ENCODE peak calls at places on chromosome 7, in five cellular contexts. One of them, this sample, is unnamed.

GRCh38 chr7:157409753-157410727 is 73.2 kb downstream of the DNAJB6 start:
- DNase-seq in sigmoid colon: no peak
- DNase-seq in foreskin fibroblast: no peak
- DNase-seq in B cell: no peak
- DNase-seq in cardiac muscle cell: no peak
- DNase-seq in this sample: no peak

GRCh38 chr7:18016547-18017444 is 10.8 kb downstream of the PRPS1L1 start:
- DNase-seq in foreskin fibroblast: no peak
- DNase-seq in cardiac muscle cell: no peak
- DNase-seq in B cell: no peak
- DNase-seq in sigmoid colon: no peak
- DNase-seq in this sample: no peak

GRCh38 chr7:78326870-78327269 is 528.3 kb downstream of the PHTF2 start:
- DNase-seq in B cell: no peak
- DNase-seq in cardiac muscle cell: no peak
- DNase-seq in foreskin fibroblast: peak
- DNase-seq in sigmoid colon: no peak
- DNase-seq in this sample: no peak

GRCh38 chr7:127021019-127021738 is 231.6 kb downstream of the GRM8 start:
- DNase-seq in foreskin fibroblast: no peak
- DNase-seq in B cell: no peak
- DNase-seq in cardiac muscle cell: no peak
- DNase-seq in sigmoid colon: no peak
- DNase-seq in this sample: no peak

GRCh38 chr7:128084896-128085608 is 53.8 kb upstream of the LRRC4 start:
- DNase-seq in foreskin fibroblast: peak
- DNase-seq in cardiac muscle cell: peak
- DNase-seq in B cell: no peak
- DNase-seq in sigmoid colon: no peak
- DNase-seq in this sample: peak

GRCh38 chr7:95527033-95527775 is 41.5 kb downstream of the ASB4 start:
- DNase-seq in foreskin fibroblast: peak
- DNase-seq in B cell: peak
- DNase-seq in cardiac muscle cell: peak
- DNase-seq in sigmoid colon: peak
- DNase-seq in this sample: peak

GRCh38 chr7:32163141-32163806 is 93.1 kb upstream of the PDE1C start:
- DNase-seq in B cell: no peak
- DNase-seq in cardiac muscle cell: no peak
- DNase-seq in foreskin fibroblast: peak
- DNase-seq in sigmoid colon: peak
- DNase-seq in this sample: peak

GRCh38 chr7:123607423-123607975 is 5.9 kb downstream of the ASB15 start:
- DNase-seq in cardiac muscle cell: no peak
- DNase-seq in B cell: no peak
- DNase-seq in foreskin fibroblast: no peak
- DNase-seq in sigmoid colon: no peak
- DNase-seq in this sample: no peak

GRCh38 chr7:70585071-70585470 is 546.9 kb upstream of the GALNT17 start:
- DNase-seq in sigmoid colon: no peak
- DNase-seq in cardiac muscle cell: no peak
- DNase-seq in foreskin fibroblast: no peak
- DNase-seq in B cell: no peak
- DNase-seq in this sample: no peak

GRCh38 chr7:84946549-84946948 is 240.3 kb downstream of the SEMA3D start:
- DNase-seq in sigmoid colon: no peak
- DNase-seq in cardiac muscle cell: no peak
- DNase-seq in B cell: no peak
- DNase-seq in foreskin fibroblast: no peak
- DNase-seq in this sample: no peak

GRCh38 chr7:158284121-158284520 is 303.5 kb downstream of the PTPRN2 start:
- DNase-seq in sigmoid colon: peak
- DNase-seq in B cell: no peak
- DNase-seq in cardiac muscle cell: no peak
- DNase-seq in foreskin fibroblast: no peak
- DNase-seq in this sample: no peak

GRCh38 chr7:89680161-89680560 is 474.1 kb upstream of the STEAP1 start:
- DNase-seq in cardiac muscle cell: no peak
- DNase-seq in foreskin fibroblast: no peak
- DNase-seq in B cell: no peak
- DNase-seq in sigmoid colon: no peak
- DNase-seq in this sample: no peak

GRCh38 chr7:44867073-44867990 is 18.0 kb downstream of the PURB start:
- DNase-seq in cardiac muscle cell: no peak
- DNase-seq in foreskin fibroblast: peak
- DNase-seq in B cell: no peak
- DNase-seq in sigmoid colon: peak
- DNase-seq in this sample: peak

GRCh38 chr7:123637878-123638277 is 17.8 kb upstream of the LMOD2 start:
- DNase-seq in sigmoid colon: no peak
- DNase-seq in B cell: no peak
- DNase-seq in foreskin fibroblast: no peak
- DNase-seq in cardiac muscle cell: no peak
- DNase-seq in this sample: no peak

GRCh38 chr7:84069036-84069435 is 125.6 kb downstream of the SEMA3A start:
- DNase-seq in foreskin fibroblast: no peak
- DNase-seq in cardiac muscle cell: no peak
- DNase-seq in B cell: no peak
- DNase-seq in sigmoid colon: no peak
- DNase-seq in this sample: no peak

GRCh38 chr7:113809591-113809990 is 109.2 kb downstream of the PPP1R3A start:
- DNase-seq in cardiac muscle cell: no peak
- DNase-seq in sigmoid colon: no peak
- DNase-seq in B cell: no peak
- DNase-seq in foreskin fibroblast: no peak
- DNase-seq in this sample: no peak

GRCh38 chr7:10874666-10875065 is 99.0 kb upstream of the PHF14 start:
- DNase-seq in B cell: no peak
- DNase-seq in cardiac muscle cell: no peak
- DNase-seq in sigmoid colon: no peak
- DNase-seq in foreskin fibroblast: no peak
- DNase-seq in this sample: no peak

GRCh38 chr7:157555308-157555707 is 218.5 kb downstream of the DNAJB6 start:
- DNase-seq in foreskin fibroblast: no peak
- DNase-seq in B cell: no peak
- DNase-seq in sigmoid colon: no peak
- DNase-seq in cardiac muscle cell: no peak
- DNase-seq in this sample: no peak

GRCh38 chr7:132423594-132424200 is 152.6 kb downstream of the PLXNA4 start:
- DNase-seq in cardiac muscle cell: no peak
- DNase-seq in sigmoid colon: no peak
- DNase-seq in foreskin fibroblast: no peak
- DNase-seq in B cell: no peak
- DNase-seq in this sample: no peak

GRCh38 chr7:148014473-148014872 is 576.1 kb upstream of the C7orf33 start:
- DNase-seq in foreskin fibroblast: no peak
- DNase-seq in sigmoid colon: no peak
- DNase-seq in B cell: no peak
- DNase-seq in cardiac muscle cell: no peak
- DNase-seq in this sample: no peak

GRCh38 chr7:130491841-130492518 is at the start of gene MEST:
- DNase-seq in sigmoid colon: no peak
- DNase-seq in cardiac muscle cell: peak
- DNase-seq in B cell: no peak
- DNase-seq in foreskin fibroblast: peak
- DNase-seq in this sample: peak

GRCh38 chr7:130490287-130490686 is 1.6 kb upstream of the MEST start:
- DNase-seq in foreskin fibroblast: peak
- DNase-seq in cardiac muscle cell: no peak
- DNase-seq in B cell: no peak
- DNase-seq in sigmoid colon: no peak
- DNase-seq in this sample: no peak

GRCh38 chr7:130489140-130489967 is 2.5 kb upstream of the MEST start:
- DNase-seq in foreskin fibroblast: peak
- DNase-seq in cardiac muscle cell: no peak
- DNase-seq in sigmoid colon: no peak
- DNase-seq in B cell: no peak
- DNase-seq in this sample: peak

GRCh38 chr7:130492519-130493274 is 812 bp downstream of the MEST start:
- DNase-seq in B cell: no peak
- DNase-seq in cardiac muscle cell: peak
- DNase-seq in sigmoid colon: no peak
- DNase-seq in foreskin fibroblast: peak
- DNase-seq in this sample: no peak

GRCh38 chr7:130490888-130491771 is 755 bp upstream of the MEST start:
- DNase-seq in sigmoid colon: peak
- DNase-seq in B cell: no peak
- DNase-seq in cardiac muscle cell: peak
- DNase-seq in foreskin fibroblast: peak
- DNase-seq in this sample: peak
- TF ChIP-seq CTCF in sigmoid colon: peak
- TF ChIP-seq CTCF in B cell: peak
- TF ChIP-seq CTCF in cardiac muscle cell: peak
- TF ChIP-seq CTCF in foreskin fibroblast: peak
- TF ChIP-seq CTCF in this sample: peak

GRCh38 chr7:86914468-86915054 is 144.9 kb downstream of the ELAPOR2 start:
- DNase-seq in B cell: no peak
- DNase-seq in foreskin fibroblast: peak
- DNase-seq in sigmoid colon: no peak
- DNase-seq in cardiac muscle cell: peak
- DNase-seq in this sample: peak
- TF ChIP-seq CTCF in B cell: peak
- TF ChIP-seq CTCF in foreskin fibroblast: peak
- TF ChIP-seq CTCF in sigmoid colon: no peak
- TF ChIP-seq CTCF in cardiac muscle cell: peak
- TF ChIP-seq CTCF in this sample: peak

GRCh38 chr7:30843741-30844482 is 67.7 kb upstream of the AQP1 start:
- DNase-seq in B cell: no peak
- DNase-seq in sigmoid colon: no peak
- DNase-seq in cardiac muscle cell: no peak
- DNase-seq in foreskin fibroblast: no peak
- DNase-seq in this sample: no peak
- TF ChIP-seq CTCF in B cell: no peak
- TF ChIP-seq CTCF in sigmoid colon: no peak
- TF ChIP-seq CTCF in cardiac muscle cell: no peak
- TF ChIP-seq CTCF in foreskin fibroblast: no peak
- TF ChIP-seq CTCF in this sample: no peak

GRCh38 chr7:2651336-2651735 is 19.6 kb downstream of the TTYH3 start:
- DNase-seq in cardiac muscle cell: peak
- DNase-seq in B cell: no peak
- DNase-seq in foreskin fibroblast: peak
- DNase-seq in sigmoid colon: no peak
- DNase-seq in this sample: peak
- TF ChIP-seq CTCF in cardiac muscle cell: peak
- TF ChIP-seq CTCF in B cell: no peak
- TF ChIP-seq CTCF in foreskin fibroblast: no peak
- TF ChIP-seq CTCF in sigmoid colon: no peak
- TF ChIP-seq CTCF in this sample: no peak

DNA sequence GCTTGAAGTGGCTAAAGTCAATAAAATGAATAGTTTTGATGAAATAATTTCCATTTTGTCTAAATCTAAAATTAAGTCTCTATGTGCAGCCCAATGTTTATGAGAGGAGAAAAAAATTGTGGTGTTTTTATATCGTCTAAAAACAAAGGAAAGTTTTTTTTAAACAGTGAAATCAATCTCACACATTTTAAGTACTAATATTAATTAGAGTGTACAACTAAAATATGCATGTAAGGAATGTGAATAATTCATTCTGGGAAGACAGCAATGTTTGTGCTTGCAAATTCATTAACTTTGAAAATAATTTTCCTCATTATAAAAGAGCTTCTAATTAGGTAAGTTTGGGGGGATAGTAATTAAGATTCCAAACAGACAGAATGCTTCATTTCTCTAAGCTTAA is at the start of gene NPVF:
- DNase-seq in cardiac muscle cell: no peak
- DNase-seq in B cell: no peak
- DNase-seq in sigmoid colon: no peak
- DNase-seq in foreskin fibroblast: no peak
- DNase-seq in this sample: no peak
- TF ChIP-seq CTCF in cardiac muscle cell: no peak
- TF ChIP-seq CTCF in B cell: no peak
- TF ChIP-seq CTCF in sigmoid colon: no peak
- TF ChIP-seq CTCF in foreskin fibroblast: no peak
- TF ChIP-seq CTCF in this sample: no peak

GRCh38 chr7:52168085-52168484 is 851.5 kb upstream of the COBL start:
- DNase-seq in sigmoid colon: no peak
- DNase-seq in cardiac muscle cell: no peak
- DNase-seq in B cell: no peak
- DNase-seq in foreskin fibroblast: no peak
- DNase-seq in this sample: no peak
- TF ChIP-seq CTCF in sigmoid colon: no peak
- TF ChIP-seq CTCF in cardiac muscle cell: no peak
- TF ChIP-seq CTCF in B cell: no peak
- TF ChIP-seq CTCF in foreskin fibroblast: no peak
- TF ChIP-seq CTCF in this sample: peak

DNA sequence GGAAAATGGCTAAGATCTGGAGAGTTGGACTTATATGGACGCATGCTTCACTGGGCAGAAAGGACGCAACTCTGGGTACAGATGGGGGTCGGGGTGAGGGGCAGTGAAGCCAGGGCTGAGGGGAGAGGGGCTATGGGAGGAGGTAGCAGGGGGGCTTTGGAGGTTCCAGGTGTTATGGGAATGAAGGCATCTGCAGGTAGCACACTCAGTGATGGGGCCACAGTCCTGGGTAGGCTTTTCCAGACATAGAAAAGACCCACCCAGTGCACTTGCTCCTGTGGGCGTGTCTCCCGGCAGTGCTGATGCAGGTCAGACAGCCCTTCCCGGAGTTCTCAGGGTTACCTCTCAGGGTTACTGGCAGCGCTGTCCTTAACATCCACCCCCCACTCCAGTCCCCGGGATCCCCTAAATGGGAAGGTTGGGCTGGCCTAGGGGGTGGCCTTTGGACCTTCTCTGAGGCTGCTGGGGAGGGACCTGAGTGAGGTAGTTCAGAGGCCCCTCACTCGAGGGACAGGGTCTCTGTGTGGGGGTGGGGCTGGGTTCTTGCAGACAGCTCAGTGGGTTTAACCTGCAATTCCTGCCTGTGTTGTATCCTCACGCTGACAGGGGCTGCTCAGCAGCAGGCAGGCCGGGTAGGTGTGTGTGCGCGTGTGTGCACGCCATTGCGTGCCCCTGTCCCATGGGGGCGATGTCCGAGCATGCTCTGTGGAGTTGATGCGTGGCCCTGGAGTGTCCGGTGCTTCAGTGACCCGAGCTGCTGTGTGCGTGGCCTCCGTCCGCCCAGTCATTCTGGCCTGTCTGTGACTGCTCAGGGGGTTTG is 6.2 kb downstream of the ZYX start:
- DNase-seq in foreskin fibroblast: peak
- DNase-seq in cardiac muscle cell: no peak
- DNase-seq in B cell: no peak
- DNase-seq in sigmoid colon: peak
- DNase-seq in this sample: no peak
- TF ChIP-seq CTCF in foreskin fibroblast: no peak
- TF ChIP-seq CTCF in cardiac muscle cell: peak
- TF ChIP-seq CTCF in B cell: no peak
- TF ChIP-seq CTCF in sigmoid colon: no peak
- TF ChIP-seq CTCF in this sample: peak

This sample was measured in fibroblast of villous mesenchyme.